ENCODE peak calls at places on chromosomes 6 and 20, in four cellular contexts. C, S, N and F are unnamed samples.

GRCh38 chr6:166998256-166999144 is 697 bp upstream of the CEP43 start:
- DNase-seq in C (peak; percentile 49), S (peak; percentile 2), N (peak; percentile 25), F (no peak)

GRCh38 chr6:89430563-89430962 is 2.4 kb upstream of the ANKRD6 start:
- DNase-seq in C (no peak), S (no peak), N (no peak), F (no peak)

GRCh38 chr6:40440083-40440482 is 147.1 kb downstream of the LRFN2 start:
- DNase-seq in C (no peak), S (no peak), N (no peak), F (no peak)

GRCh38 chr6:135002229-135002844 is 52.3 kb downstream of the HBS1L start:
- DNase-seq in C (no peak), S (peak; percentile 5), N (no peak), F (no peak)

GRCh38 chr20:18057994-18058349 is 256 bp upstream of the OVOL2 start:
- DNase-seq in C (no peak), S (no peak), N (no peak), F (no peak)

GRCh38 chr6:83057705-83058321 is 7.8 kb downstream of the UBE3D start:
- DNase-seq in C (peak; percentile 61), S (peak; percentile 45), N (no peak), F (no peak)

GRCh38 chr20:46058656-46059281 is 29.8 kb downstream of the SLC12A5 start:
- DNase-seq in C (no peak), S (no peak), N (no peak), F (no peak)

GRCh38 chr20:46406986-46407670 is 713 bp upstream of the ELMO2 start:
- DNase-seq in C (peak; percentile 92), S (no peak), N (peak; percentile 82), F (no peak)

GRCh38 chr20:47019106-47019824 is 124.6 kb downstream of the EYA2 start:
- DNase-seq in C (no peak), S (no peak), N (peak; percentile 26), F (no peak)

GRCh38 chr20:35603695-35604443 is 11.8 kb upstream of the SPAG4 start:
- DNase-seq in C (peak; percentile 4), S (no peak), N (no peak), F (peak; percentile 63)

GRCh38 chr6:71489736-71490135 is 201.1 kb downstream of the OGFRL1 start:
- DNase-seq in C (no peak), S (peak; percentile 27), N (no peak), F (peak; percentile 54)

GRCh38 chr6:13648850-13649249 is 33.7 kb downstream of the NOL7 start:
- DNase-seq in C (no peak), S (no peak), N (no peak), F (no peak)

GRCh38 chr6:133887478-133887877 is 1.4 kb upstream of the TCF21 start:
- DNase-seq in C (no peak), S (no peak), N (no peak), F (no peak)

GRCh38 chr6:158003910-158004695 is 22.4 kb downstream of the SYNJ2 start:
- DNase-seq in C (peak; percentile 11), S (no peak), N (no peak), F (no peak)

GRCh38 chr6:33620158-33620583 is 951 bp upstream of the ITPR3 start:
- DNase-seq in C (no peak), S (no peak), N (no peak), F (no peak)

GRCh38 chr6:139710578-139710977 is 336.1 kb upstream of the CITED2 start:
- DNase-seq in C (no peak), S (no peak), N (no peak), F (no peak)

GRCh38 chr20:24066075-24066700 is 77.6 kb upstream of the GGTLC1 start:
- DNase-seq in C (no peak), S (no peak), N (no peak), F (no peak)

GRCh38 chr20:32445539-32446273 is 87.6 kb downstream of the ASXL1 start:
- DNase-seq in C (peak; percentile 53), S (no peak), N (no peak), F (no peak)

GRCh38 chr6:1923454-1923853 is 313.7 kb downstream of the FOXC1 start:
- DNase-seq in C (no peak), S (no peak), N (no peak), F (no peak)

GRCh38 chr6:26216015-26216885 is 129.0 kb downstream of the HFE start:
- DNase-seq in C (peak; percentile 70), S (no peak), N (no peak), F (peak; percentile 99)

GRCh38 chr6:83958250-83958685 is 75.3 kb upstream of the MRAP2 start:
- DNase-seq in C (no peak), S (no peak), N (no peak), F (no peak)

GRCh38 chr6:39279539-39279938 is 34.7 kb downstream of the KCNK17 start:
- DNase-seq in C (no peak), S (no peak), N (no peak), F (no peak)

GRCh38 chr20:61437280-61438206 is 185.5 kb downstream of the CDH4 start:
- DNase-seq in C (peak; percentile 65), S (no peak), N (no peak), F (no peak)

GRCh38 chr6:63527658-63528514 is 44.4 kb upstream of the LOC128125822 start:
- DNase-seq in C (no peak), S (peak; percentile 97), N (peak; percentile 25), F (peak; percentile 90)

GRCh38 chr6:33949111-33949510 is 145.3 kb upstream of the MLN start:
- DNase-seq in C (no peak), S (no peak), N (no peak), F (no peak)

GRCh38 chr6:29561091-29561490 is 1.6 kb upstream of the UBD start:
- DNase-seq in C (no peak), S (no peak), N (no peak), F (no peak)

GRCh38 chr20:13118676-13119075 is 102.4 kb upstream of the ISM1 start:
- DNase-seq in C (no peak), S (no peak), N (no peak), F (no peak)

DNA sequence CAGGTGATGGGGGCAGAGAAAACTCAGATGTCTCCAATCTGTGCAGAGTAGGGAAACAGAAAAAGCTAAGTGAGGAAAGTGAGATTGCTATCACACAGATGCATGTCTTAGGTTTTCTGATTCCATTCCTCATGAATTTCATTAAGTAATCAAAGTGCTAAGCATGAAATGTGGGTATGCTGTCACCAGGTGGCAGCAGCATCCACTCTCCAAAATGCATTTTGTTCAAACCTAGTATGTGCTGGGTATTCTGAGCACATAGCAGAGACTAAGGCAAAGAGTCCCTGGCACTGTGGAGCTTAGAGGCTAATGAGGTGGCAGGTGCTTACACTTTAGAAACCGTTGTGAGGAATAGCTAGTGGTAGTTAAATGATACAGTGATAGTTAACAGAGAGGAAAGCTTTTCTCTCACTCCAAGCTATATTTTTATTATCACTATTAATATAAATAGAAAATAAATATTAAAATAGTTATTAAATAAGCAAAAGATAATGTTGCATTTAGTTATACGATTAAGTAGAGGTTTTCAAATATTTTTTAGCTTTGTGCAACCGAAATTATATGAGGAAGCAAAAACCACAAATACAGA is 179.5 kb downstream of the CDH26 start:
- DNase-seq in C (no peak), S (peak; percentile 23), N (peak; percentile 29), F (no peak)
- TF ChIP-seq CTCF in C (peak; percentile 55), S (peak; percentile 42), N (peak; percentile 62), F (peak; percentile 64)

DNA sequence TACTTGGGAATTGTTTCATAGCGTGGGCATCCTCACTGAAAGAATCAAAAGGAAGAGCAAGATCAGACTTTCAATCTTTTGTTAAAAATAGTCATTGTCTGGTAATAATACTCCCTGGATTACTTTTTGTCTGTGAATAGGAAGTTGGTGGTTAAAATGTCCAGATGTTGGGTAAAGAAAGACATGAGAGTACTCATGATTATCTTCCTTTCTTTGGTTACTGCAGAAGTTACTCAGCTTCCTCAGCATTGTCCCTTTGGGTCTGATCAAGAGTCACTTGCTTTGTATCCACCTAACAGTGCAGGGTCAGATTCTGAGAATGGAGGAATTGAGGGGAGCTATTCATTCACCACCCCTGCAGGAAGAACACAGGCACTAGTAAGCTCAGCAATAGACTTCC is 54.6 kb downstream of the RIN2 start:
- DNase-seq in C (no peak), S (no peak), N (no peak), F (no peak)
- TF ChIP-seq CTCF in C (no peak), S (no peak), N (no peak), F (no peak)

DNA sequence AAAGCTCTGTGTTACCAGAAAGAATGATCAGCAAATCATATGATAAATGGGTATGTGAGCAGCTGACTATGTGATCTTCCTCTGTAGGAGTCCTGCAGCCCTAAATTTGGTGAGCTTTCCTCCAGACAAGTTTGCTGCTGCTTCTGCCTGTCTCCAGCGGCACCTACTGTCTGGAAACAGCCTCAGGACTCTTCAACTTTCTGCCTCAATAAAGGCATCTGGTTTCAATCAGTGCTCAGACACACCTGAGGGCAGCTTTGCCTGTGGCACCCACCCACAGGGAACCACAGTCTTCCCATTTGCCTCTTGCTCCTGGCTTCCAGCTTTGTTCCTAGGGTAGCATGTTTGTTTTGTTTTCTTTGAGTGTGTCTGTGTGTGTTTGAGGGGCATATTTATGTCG is 727.9 kb upstream of the MAN1A1 start:
- DNase-seq in C (no peak), S (peak; percentile 9), N (no peak), F (no peak)
- TF ChIP-seq CTCF in C (no peak), S (no peak), N (no peak), F (peak; percentile 50)

GRCh38 chr6:4021133-4021861 is 57.6 kb downstream of the FAM217A start:
- DNase-seq in C (peak; percentile 97), S (peak; percentile 96), N (peak; percentile 96), F (peak; percentile 80)
- TF ChIP-seq CTCF in C (peak; percentile 45), S (no peak), N (peak; percentile 45), F (peak; percentile 39)

GRCh38 chr6:25017932-25018581 is 82.3 kb upstream of the RIPOR2 start:
- DNase-seq in C (no peak), S (peak; percentile 37), N (peak; percentile 51), F (peak; percentile 51)
- TF ChIP-seq CTCF in C (peak; percentile 55), S (peak; percentile 45), N (peak; percentile 66), F (peak; percentile 89)

GRCh38 chr20:3670945-3671344 is 7.7 kb upstream of the GFRA4 start:
- DNase-seq in C (no peak), S (no peak), N (no peak), F (no peak)
- TF ChIP-seq CTCF in C (no peak), S (no peak), N (no peak), F (no peak)

DNA sequence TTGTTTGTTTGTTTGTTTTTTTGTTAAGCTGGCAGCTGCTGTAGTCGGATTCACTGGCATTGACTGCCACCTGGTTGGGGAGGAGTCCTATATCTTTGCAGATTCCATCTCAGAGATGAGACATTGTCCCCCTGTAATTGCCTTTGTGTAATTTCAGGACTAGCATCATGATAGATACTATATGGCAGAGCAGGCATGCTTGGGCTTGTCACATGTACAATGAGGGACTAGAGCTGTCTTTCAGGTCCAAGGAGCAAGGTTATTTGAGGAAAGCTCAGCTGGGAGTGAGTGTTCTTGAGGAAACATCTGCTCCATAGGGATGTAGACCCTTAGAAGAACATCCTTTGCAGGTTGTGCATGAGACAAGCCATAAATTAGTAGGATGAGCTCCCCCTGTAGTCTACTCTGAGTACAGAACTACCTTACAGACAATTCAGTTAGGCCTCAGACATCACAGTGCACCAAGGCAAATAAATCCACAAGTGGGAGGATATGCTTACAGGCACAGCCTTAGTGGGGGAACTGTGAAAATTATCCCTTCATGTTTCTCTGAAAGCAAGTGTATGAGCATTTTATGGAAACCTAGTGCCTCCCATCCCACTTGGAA is 62.1 kb downstream of the BMP2 start:
- DNase-seq in C (no peak), S (no peak), N (no peak), F (no peak)
- TF ChIP-seq CTCF in C (peak; percentile 14), S (no peak), N (no peak), F (peak; percentile 39)